ENCODE peak calls at places on chromosomes 2 and 18, in seven cellular contexts. One of them, this sample, is unnamed.
A peak's percentile ranks its signal among the peaks of the same experiment; 100 is the strongest.

GRCh38 chr18:79612291-79613108 is 67.1 kb upstream of the CTDP1 start:
- DNase-seq in HT-29: no peak
- DNase-seq in GM19239: no peak
- DNase-seq in nucleus accumbens: no peak
- DNase-seq in choroid plexus epithelial cell: no peak
- DNase-seq in CD4-positive, CD25-positive, alpha-beta regulatory T cell: no peak
- DNase-seq in NCI-H748 treated with DMSO at 0.1 percent for 48 hours: no peak
- DNase-seq in this sample: no peak

GRCh38 chr2:233832869-233833812 is 21.2 kb downstream of the HJURP start:
- DNase-seq in HT-29: peak; percentile 89
- DNase-seq in GM19239: no peak
- DNase-seq in nucleus accumbens: no peak
- DNase-seq in choroid plexus epithelial cell: peak; percentile 84
- DNase-seq in CD4-positive, CD25-positive, alpha-beta regulatory T cell: no peak
- DNase-seq in NCI-H748 treated with DMSO at 0.1 percent for 48 hours: peak; percentile 8
- DNase-seq in this sample: no peak

GRCh38 chr2:64950226-64951160 is 38.7 kb upstream of the SLC1A4 start:
- DNase-seq in HT-29: no peak
- DNase-seq in GM19239: no peak
- DNase-seq in nucleus accumbens: no peak
- DNase-seq in choroid plexus epithelial cell: no peak
- DNase-seq in CD4-positive, CD25-positive, alpha-beta regulatory T cell: no peak
- DNase-seq in NCI-H748 treated with DMSO at 0.1 percent for 48 hours: no peak
- DNase-seq in this sample: no peak

GRCh38 chr2:169916623-169917022 is 89.4 kb downstream of the UBR3 start:
- DNase-seq in HT-29: no peak
- DNase-seq in GM19239: no peak
- DNase-seq in nucleus accumbens: no peak
- DNase-seq in choroid plexus epithelial cell: no peak
- DNase-seq in CD4-positive, CD25-positive, alpha-beta regulatory T cell: no peak
- DNase-seq in NCI-H748 treated with DMSO at 0.1 percent for 48 hours: no peak
- DNase-seq in this sample: no peak

GRCh38 chr2:88658890-88659881 is 31.9 kb upstream of the EIF2AK3 start:
- DNase-seq in HT-29: no peak
- DNase-seq in GM19239: no peak
- DNase-seq in nucleus accumbens: no peak
- DNase-seq in choroid plexus epithelial cell: peak; percentile 76
- DNase-seq in CD4-positive, CD25-positive, alpha-beta regulatory T cell: no peak
- DNase-seq in NCI-H748 treated with DMSO at 0.1 percent for 48 hours: peak; percentile 82
- DNase-seq in this sample: peak; percentile 73

GRCh38 chr2:38268691-38269309 is 108.3 kb downstream of the ATL2 start:
- DNase-seq in HT-29: no peak
- DNase-seq in GM19239: no peak
- DNase-seq in nucleus accumbens: no peak
- DNase-seq in choroid plexus epithelial cell: peak; percentile 88
- DNase-seq in CD4-positive, CD25-positive, alpha-beta regulatory T cell: no peak
- DNase-seq in NCI-H748 treated with DMSO at 0.1 percent for 48 hours: no peak
- DNase-seq in this sample: peak; percentile 91

GRCh38 chr2:206512999-206513398 is 69.7 kb downstream of the ADAM23 start:
- DNase-seq in HT-29: no peak
- DNase-seq in GM19239: no peak
- DNase-seq in nucleus accumbens: no peak
- DNase-seq in choroid plexus epithelial cell: no peak
- DNase-seq in CD4-positive, CD25-positive, alpha-beta regulatory T cell: no peak
- DNase-seq in NCI-H748 treated with DMSO at 0.1 percent for 48 hours: no peak
- DNase-seq in this sample: no peak

GRCh38 chr18:13136056-13136688 is 82.4 kb upstream of the LDLRAD4 start:
- DNase-seq in HT-29: peak; percentile 57
- DNase-seq in GM19239: peak; percentile 33
- DNase-seq in nucleus accumbens: no peak
- DNase-seq in choroid plexus epithelial cell: peak; percentile 21
- DNase-seq in CD4-positive, CD25-positive, alpha-beta regulatory T cell: peak; percentile 8
- DNase-seq in NCI-H748 treated with DMSO at 0.1 percent for 48 hours: no peak
- DNase-seq in this sample: no peak

GRCh38 chr2:29576231-29576630 is 345.2 kb downstream of the ALK start:
- DNase-seq in HT-29: no peak
- DNase-seq in GM19239: no peak
- DNase-seq in nucleus accumbens: no peak
- DNase-seq in choroid plexus epithelial cell: no peak
- DNase-seq in CD4-positive, CD25-positive, alpha-beta regulatory T cell: no peak
- DNase-seq in NCI-H748 treated with DMSO at 0.1 percent for 48 hours: no peak
- DNase-seq in this sample: no peak

GRCh38 chr2:14999114-14999661 is 366.7 kb downstream of the LRATD1 start:
- DNase-seq in HT-29: no peak
- DNase-seq in GM19239: no peak
- DNase-seq in nucleus accumbens: no peak
- DNase-seq in choroid plexus epithelial cell: no peak
- DNase-seq in CD4-positive, CD25-positive, alpha-beta regulatory T cell: no peak
- DNase-seq in NCI-H748 treated with DMSO at 0.1 percent for 48 hours: no peak
- DNase-seq in this sample: no peak

GRCh38 chr2:118604831-118605230 is 242.6 kb downstream of the EN1 start:
- DNase-seq in HT-29: no peak
- DNase-seq in GM19239: no peak
- DNase-seq in nucleus accumbens: no peak
- DNase-seq in choroid plexus epithelial cell: no peak
- DNase-seq in CD4-positive, CD25-positive, alpha-beta regulatory T cell: no peak
- DNase-seq in NCI-H748 treated with DMSO at 0.1 percent for 48 hours: no peak
- DNase-seq in this sample: no peak

GRCh38 chr2:26399781-26400376 is 1.8 kb upstream of the DRC1 start:
- DNase-seq in HT-29: no peak
- DNase-seq in GM19239: no peak
- DNase-seq in nucleus accumbens: no peak
- DNase-seq in choroid plexus epithelial cell: no peak
- DNase-seq in CD4-positive, CD25-positive, alpha-beta regulatory T cell: no peak
- DNase-seq in NCI-H748 treated with DMSO at 0.1 percent for 48 hours: no peak
- DNase-seq in this sample: no peak

GRCh38 chr2:209772316-209772715 is 684 bp downstream of the UNC80 start:
- DNase-seq in HT-29: no peak
- DNase-seq in GM19239: no peak
- DNase-seq in nucleus accumbens: no peak
- DNase-seq in choroid plexus epithelial cell: no peak
- DNase-seq in CD4-positive, CD25-positive, alpha-beta regulatory T cell: no peak
- DNase-seq in NCI-H748 treated with DMSO at 0.1 percent for 48 hours: peak; percentile 83
- DNase-seq in this sample: no peak

GRCh38 chr2:71153585-71153984 is 23.2 kb downstream of the MPHOSPH10 start:
- DNase-seq in HT-29: no peak
- DNase-seq in GM19239: no peak
- DNase-seq in nucleus accumbens: no peak
- DNase-seq in choroid plexus epithelial cell: no peak
- DNase-seq in CD4-positive, CD25-positive, alpha-beta regulatory T cell: no peak
- DNase-seq in NCI-H748 treated with DMSO at 0.1 percent for 48 hours: no peak
- DNase-seq in this sample: no peak

GRCh38 chr2:59076079-59076619 is 835.0 kb upstream of the FANCL start:
- DNase-seq in HT-29: no peak
- DNase-seq in GM19239: no peak
- DNase-seq in nucleus accumbens: no peak
- DNase-seq in choroid plexus epithelial cell: no peak
- DNase-seq in CD4-positive, CD25-positive, alpha-beta regulatory T cell: no peak
- DNase-seq in NCI-H748 treated with DMSO at 0.1 percent for 48 hours: peak; percentile 58
- DNase-seq in this sample: no peak

GRCh38 chr2:175463639-175464310 is 282.3 kb upstream of the ATP5MC3 start:
- DNase-seq in HT-29: no peak
- DNase-seq in GM19239: no peak
- DNase-seq in nucleus accumbens: no peak
- DNase-seq in choroid plexus epithelial cell: no peak
- DNase-seq in CD4-positive, CD25-positive, alpha-beta regulatory T cell: no peak
- DNase-seq in NCI-H748 treated with DMSO at 0.1 percent for 48 hours: no peak
- DNase-seq in this sample: no peak

GRCh38 chr18:43526436-43527150 is 249.3 kb upstream of the SYT4 start:
- DNase-seq in HT-29: no peak
- DNase-seq in GM19239: no peak
- DNase-seq in nucleus accumbens: no peak
- DNase-seq in choroid plexus epithelial cell: peak; percentile 1
- DNase-seq in CD4-positive, CD25-positive, alpha-beta regulatory T cell: no peak
- DNase-seq in NCI-H748 treated with DMSO at 0.1 percent for 48 hours: peak; percentile 81
- DNase-seq in this sample: no peak

GRCh38 chr2:116877274-116877673 is 937.2 kb upstream of the DDX18 start:
- DNase-seq in HT-29: no peak
- DNase-seq in GM19239: no peak
- DNase-seq in nucleus accumbens: no peak
- DNase-seq in choroid plexus epithelial cell: no peak
- DNase-seq in CD4-positive, CD25-positive, alpha-beta regulatory T cell: no peak
- DNase-seq in NCI-H748 treated with DMSO at 0.1 percent for 48 hours: no peak
- DNase-seq in this sample: no peak

GRCh38 chr2:9199716-9200633 is 6.6 kb upstream of the ASAP2 start:
- DNase-seq in HT-29: no peak
- DNase-seq in GM19239: no peak
- DNase-seq in nucleus accumbens: no peak
- DNase-seq in choroid plexus epithelial cell: peak; percentile 79
- DNase-seq in CD4-positive, CD25-positive, alpha-beta regulatory T cell: no peak
- DNase-seq in NCI-H748 treated with DMSO at 0.1 percent for 48 hours: no peak
- DNase-seq in this sample: no peak

GRCh38 chr2:19073522-19073921 is 284.9 kb downstream of the OSR1 start:
- DNase-seq in HT-29: peak; percentile 65
- DNase-seq in GM19239: no peak
- DNase-seq in nucleus accumbens: no peak
- DNase-seq in choroid plexus epithelial cell: peak; percentile 78
- DNase-seq in CD4-positive, CD25-positive, alpha-beta regulatory T cell: no peak
- DNase-seq in NCI-H748 treated with DMSO at 0.1 percent for 48 hours: no peak
- DNase-seq in this sample: peak; percentile 42

GRCh38 chr2:161761160-161761559 is 136.9 kb downstream of the SLC4A10 start:
- DNase-seq in HT-29: peak; percentile 15
- DNase-seq in GM19239: no peak
- DNase-seq in nucleus accumbens: no peak
- DNase-seq in choroid plexus epithelial cell: no peak
- DNase-seq in CD4-positive, CD25-positive, alpha-beta regulatory T cell: no peak
- DNase-seq in NCI-H748 treated with DMSO at 0.1 percent for 48 hours: no peak
- DNase-seq in this sample: no peak

GRCh38 chr2:124024491-124025348 is at the start of gene CNTNAP5:
- DNase-seq in HT-29: no peak
- DNase-seq in GM19239: no peak
- DNase-seq in nucleus accumbens: peak; percentile 21
- DNase-seq in choroid plexus epithelial cell: peak; percentile 9
- DNase-seq in CD4-positive, CD25-positive, alpha-beta regulatory T cell: peak; percentile 3
- DNase-seq in NCI-H748 treated with DMSO at 0.1 percent for 48 hours: peak; percentile 51
- DNase-seq in this sample: no peak

GRCh38 chr2:30455339-30455738 is 8.3 kb downstream of the LCLAT1 start:
- DNase-seq in HT-29: no peak
- DNase-seq in GM19239: no peak
- DNase-seq in nucleus accumbens: no peak
- DNase-seq in choroid plexus epithelial cell: no peak
- DNase-seq in CD4-positive, CD25-positive, alpha-beta regulatory T cell: no peak
- DNase-seq in NCI-H748 treated with DMSO at 0.1 percent for 48 hours: no peak
- DNase-seq in this sample: no peak

GRCh38 chr2:203225423-203226039 is 13.3 kb upstream of the CYP20A1 start:
- DNase-seq in HT-29: peak; percentile 43
- DNase-seq in GM19239: no peak
- DNase-seq in nucleus accumbens: no peak
- DNase-seq in choroid plexus epithelial cell: peak; percentile 53
- DNase-seq in CD4-positive, CD25-positive, alpha-beta regulatory T cell: peak; percentile 54
- DNase-seq in NCI-H748 treated with DMSO at 0.1 percent for 48 hours: no peak
- DNase-seq in this sample: no peak

GRCh38 chr2:26988165-26988879 is 17.9 kb downstream of the MAPRE3 start:
- DNase-seq in HT-29: no peak
- DNase-seq in GM19239: no peak
- DNase-seq in nucleus accumbens: no peak
- DNase-seq in choroid plexus epithelial cell: peak; percentile 78
- DNase-seq in CD4-positive, CD25-positive, alpha-beta regulatory T cell: no peak
- DNase-seq in NCI-H748 treated with DMSO at 0.1 percent for 48 hours: no peak
- DNase-seq in this sample: peak; percentile 67

GRCh38 chr18:6370886-6371635 is 43.6 kb downstream of the L3MBTL4 start:
- DNase-seq in HT-29: peak; percentile 54
- DNase-seq in GM19239: no peak
- DNase-seq in nucleus accumbens: no peak
- DNase-seq in choroid plexus epithelial cell: no peak
- DNase-seq in CD4-positive, CD25-positive, alpha-beta regulatory T cell: no peak
- DNase-seq in NCI-H748 treated with DMSO at 0.1 percent for 48 hours: peak; percentile 96
- DNase-seq in this sample: no peak

GRCh38 chr2:174013310-174013751 is 48.2 kb upstream of the SP3 start:
- DNase-seq in HT-29: no peak
- DNase-seq in GM19239: no peak
- DNase-seq in nucleus accumbens: no peak
- DNase-seq in choroid plexus epithelial cell: peak; percentile 56
- DNase-seq in CD4-positive, CD25-positive, alpha-beta regulatory T cell: no peak
- DNase-seq in NCI-H748 treated with DMSO at 0.1 percent for 48 hours: no peak
- DNase-seq in this sample: no peak

GRCh38 chr2:203498161-203498560 is 36.9 kb downstream of the RAPH1 start:
- DNase-seq in HT-29: peak; percentile 70
- DNase-seq in GM19239: no peak
- DNase-seq in nucleus accumbens: no peak
- DNase-seq in choroid plexus epithelial cell: peak; percentile 81
- DNase-seq in CD4-positive, CD25-positive, alpha-beta regulatory T cell: no peak
- DNase-seq in NCI-H748 treated with DMSO at 0.1 percent for 48 hours: no peak
- DNase-seq in this sample: peak; percentile 57

GRCh38 chr2:71503827-71504226 is 50.5 kb downstream of the DYSF start:
- DNase-seq in HT-29: no peak
- DNase-seq in GM19239: no peak
- DNase-seq in nucleus accumbens: no peak
- DNase-seq in choroid plexus epithelial cell: peak; percentile 33
- DNase-seq in CD4-positive, CD25-positive, alpha-beta regulatory T cell: no peak
- DNase-seq in NCI-H748 treated with DMSO at 0.1 percent for 48 hours: no peak
- DNase-seq in this sample: no peak

GRCh38 chr2:239327536-239328305 is 73.1 kb downstream of the HDAC4 start:
- DNase-seq in HT-29: no peak
- DNase-seq in GM19239: no peak
- DNase-seq in nucleus accumbens: no peak
- DNase-seq in choroid plexus epithelial cell: no peak
- DNase-seq in CD4-positive, CD25-positive, alpha-beta regulatory T cell: no peak
- DNase-seq in NCI-H748 treated with DMSO at 0.1 percent for 48 hours: no peak
- DNase-seq in this sample: no peak

GRCh38 chr2:66696856-66697255 is 261.9 kb downstream of the MEIS1 start:
- DNase-seq in HT-29: no peak
- DNase-seq in GM19239: no peak
- DNase-seq in nucleus accumbens: no peak
- DNase-seq in choroid plexus epithelial cell: no peak
- DNase-seq in CD4-positive, CD25-positive, alpha-beta regulatory T cell: no peak
- DNase-seq in NCI-H748 treated with DMSO at 0.1 percent for 48 hours: no peak
- DNase-seq in this sample: no peak

GRCh38 chr2:219099319-219099718 is 38.6 kb upstream of the IHH start:
- DNase-seq in HT-29: no peak
- DNase-seq in GM19239: no peak
- DNase-seq in nucleus accumbens: no peak
- DNase-seq in choroid plexus epithelial cell: peak; percentile 54
- DNase-seq in CD4-positive, CD25-positive, alpha-beta regulatory T cell: no peak
- DNase-seq in NCI-H748 treated with DMSO at 0.1 percent for 48 hours: no peak
- DNase-seq in this sample: peak; percentile 71

This sample was measured in stromal cell of bone marrow.